ENCODE peak calls at places on chromosomes 7 and 10, in five cellular contexts. T is tibial artery; F is IMR-90; J is CD4-positive, CD25-positive, alpha-beta regulatory T cell; R is MM.1S. Z is an unnamed sample. For H3K4me1, the result is how much of the 10 kb centered on the place peaks cover.

GRCh38 chr7:151245360-151246160 is 2.9 kb downstream of the SMARCD3 start:
- DNase-seq in F (no peak), R (peak), T (no peak), J (peak), Z (peak)

GRCh38 chr10:31866118-31866670 is 62.4 kb downstream of the ARHGAP12 start:
- DNase-seq in T (no peak), R (peak), J (no peak), F (no peak), Z (no peak)

GRCh38 chr10:63421591-63421990 is 44.2 kb downstream of the JMJD1C start:
- DNase-seq in J (peak), T (no peak), F (no peak), R (peak), Z (no peak)

GRCh38 chr7:97064972-97065587 is 40.4 kb upstream of the DLX5 start:
- DNase-seq in J (peak), T (no peak), R (peak), F (peak), Z (no peak)

GRCh38 chr10:88932539-88933256 is 19.9 kb downstream of the ACTA2 start:
- DNase-seq in F (peak), T (peak), J (peak), R (peak), Z (peak)

GRCh38 chr7:2353650-2354172 is 916 bp upstream of the EIF3B start:
- DNase-seq in R (peak), F (peak), T (peak), J (no peak), Z (peak)

GRCh38 chr7:105224884-105225651 is 163.7 kb downstream of the SRPK2 start:
- DNase-seq in F (peak), R (peak), J (no peak), T (no peak), Z (no peak)

GRCh38 chr7:16592395-16592794 is 53.2 kb downstream of the ANKMY2 start:
- DNase-seq in T (no peak), F (peak), R (no peak), J (no peak), Z (no peak)

DNA sequence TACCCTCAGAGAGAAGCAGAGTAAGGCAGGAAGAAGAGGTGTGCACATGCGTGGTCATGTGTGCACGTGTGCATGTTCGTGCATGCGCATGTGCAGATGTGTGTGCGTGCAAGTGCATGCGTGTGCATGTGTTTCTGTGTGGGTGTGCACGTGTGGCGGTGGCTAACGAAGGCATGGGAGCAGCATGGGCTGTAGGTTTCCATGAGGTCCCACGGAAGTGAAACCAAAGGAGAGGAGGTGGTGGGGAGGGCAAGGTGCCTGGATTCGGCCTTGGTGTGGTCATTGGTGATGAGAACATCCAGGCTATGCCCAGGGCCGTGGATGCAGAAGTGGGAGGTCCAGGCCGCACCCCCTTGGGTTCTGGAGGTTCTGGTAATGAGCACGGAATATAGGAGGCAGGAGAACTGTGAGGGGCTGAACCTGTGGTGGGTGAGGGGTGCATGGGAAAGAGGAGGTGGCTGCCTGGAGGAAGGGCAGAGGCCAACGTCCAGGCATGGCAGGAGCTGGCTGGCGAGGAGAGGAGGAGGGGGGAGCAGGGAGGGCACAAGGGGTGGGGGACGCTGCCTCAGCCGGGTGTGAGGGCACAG is 2.4 kb upstream of the INPP5A start:
- DNase-seq in J (no peak), R (no peak), T (peak), F (no peak), Z (no peak)
- H3K4me3 ChIP-seq in J (no peak), R (no peak), T (no peak), F (no peak), Z (no peak)

GRCh38 chr10:12608761-12609160 is 259.4 kb downstream of the CAMK1D start:
- DNase-seq in R (no peak), T (no peak), F (no peak), J (no peak), Z (no peak)
- H3K4me1 ChIP-seq in R (under half), T (under half), F (under half), J (under half), Z (under half)

GRCh38 chr7:121529003-121529402 is 132.9 kb upstream of the FAM3C start:
- DNase-seq in T (no peak), F (no peak), J (no peak), R (no peak), Z (no peak)
- H3K27ac ChIP-seq in T (no peak), F (no peak), J (no peak), R (no peak), Z (no peak)

GRCh38 chr7:49773082-49773938 is at the start of gene VWC2:
- DNase-seq in R (peak), J (no peak), F (no peak), T (no peak), Z (no peak)

GRCh38 chr7:49775065-49775948 is 1.9 kb downstream of the VWC2 start:
- DNase-seq in F (no peak), R (no peak), J (no peak), T (no peak), Z (no peak)

GRCh38 chr7:49775949-49776443 is 2.6 kb downstream of the VWC2 start:
- DNase-seq in F (no peak), J (no peak), T (no peak), R (no peak), Z (no peak)

GRCh38 chr7:49774459-49775064 is 1.1 kb downstream of the VWC2 start:
- DNase-seq in R (no peak), T (no peak), F (no peak), J (no peak), Z (no peak)

DNA sequence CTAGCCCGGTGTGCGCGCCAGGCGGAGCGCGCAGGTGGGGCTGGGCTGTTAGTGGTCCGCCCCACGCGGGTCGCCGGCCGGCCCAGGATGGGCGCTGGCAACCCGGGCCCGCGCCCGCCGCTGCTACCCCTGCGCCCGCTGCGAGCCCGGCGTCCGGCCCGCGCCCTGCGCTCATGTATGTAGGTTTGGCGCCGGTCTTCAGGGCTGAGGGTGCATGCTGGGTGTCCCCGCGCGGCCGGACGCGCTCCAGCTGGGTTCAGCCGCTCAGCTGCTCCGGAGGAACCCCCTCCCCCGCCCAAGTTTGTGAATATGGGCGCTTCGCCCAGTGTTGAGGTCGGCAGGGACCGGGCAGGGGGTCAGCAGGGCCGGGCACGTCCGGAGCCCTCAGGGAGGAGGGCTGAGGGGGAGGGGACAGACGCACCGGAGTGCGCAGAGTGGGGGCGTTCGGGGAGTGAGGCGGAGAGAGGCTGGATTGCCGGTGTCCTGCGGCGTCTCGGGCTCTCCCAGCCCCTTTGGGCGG is 561 bp downstream of the VWC2 start:
- DNase-seq in R (no peak), J (no peak), T (no peak), F (no peak), Z (no peak)
- H3K4me3 ChIP-seq in R (peak), J (no peak), T (peak), F (no peak), Z (peak)

GRCh38 chr10:70494966-70495365 is 16.4 kb downstream of the PALD1 start:
- DNase-seq in T (no peak), J (no peak), R (peak), F (no peak), Z (no peak)
- H3K4me1 ChIP-seq in T (under half), J (under half), R (half or more), F (under half), Z (under half)

DNA sequence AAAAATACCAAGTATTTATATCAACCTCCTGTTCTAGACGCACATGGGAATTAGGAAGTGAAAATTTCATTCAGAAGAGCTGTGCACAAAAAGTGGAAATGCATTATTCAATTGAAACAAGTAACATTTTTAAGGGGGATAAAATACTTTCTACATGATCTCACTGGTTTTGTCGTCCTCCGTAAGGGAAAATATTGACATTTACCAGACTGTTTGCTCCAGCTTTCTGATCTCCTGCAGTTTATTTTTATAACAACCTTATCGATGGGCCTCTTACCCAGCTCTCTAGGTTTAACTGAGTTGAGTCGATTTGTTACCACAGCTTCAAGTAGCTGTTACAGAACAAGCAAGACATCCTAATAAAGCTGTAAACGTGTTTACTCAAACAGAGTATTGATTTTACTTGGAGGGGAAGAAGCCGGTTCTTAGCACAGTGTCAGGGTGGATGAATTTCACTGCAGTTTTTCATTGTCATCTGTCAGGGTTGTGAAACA is 142.7 kb upstream of the KAT6B start:
- DNase-seq in F (peak), T (no peak), R (no peak), J (no peak), Z (no peak)
- H3K27ac ChIP-seq in F (no peak), T (no peak), R (no peak), J (no peak), Z (no peak)

DNA sequence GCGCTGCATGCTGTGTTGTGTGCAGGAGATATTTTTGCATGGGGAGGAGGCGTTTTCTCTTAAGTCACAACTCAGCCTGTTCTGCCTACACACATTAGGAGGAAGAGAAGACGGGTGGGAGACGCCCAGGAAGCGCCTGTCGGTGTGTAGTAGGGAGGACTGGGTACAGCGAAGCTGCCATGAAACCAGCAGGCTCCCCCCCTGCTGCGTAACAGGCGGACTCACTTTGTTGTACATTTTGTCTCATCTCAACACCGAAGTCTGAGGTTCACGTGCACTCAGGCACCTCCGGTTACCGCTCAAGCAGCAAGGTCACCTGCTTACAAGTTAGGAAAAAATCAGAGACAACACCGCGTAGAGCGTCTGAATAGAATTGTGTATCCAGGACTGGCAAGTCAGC is 56.3 kb downstream of the CRTAC1 start:
- DNase-seq in R (no peak), F (no peak), J (no peak), T (no peak), Z (no peak)
- H3K4me3 ChIP-seq in R (no peak), F (no peak), J (no peak), T (no peak), Z (no peak)

DNA sequence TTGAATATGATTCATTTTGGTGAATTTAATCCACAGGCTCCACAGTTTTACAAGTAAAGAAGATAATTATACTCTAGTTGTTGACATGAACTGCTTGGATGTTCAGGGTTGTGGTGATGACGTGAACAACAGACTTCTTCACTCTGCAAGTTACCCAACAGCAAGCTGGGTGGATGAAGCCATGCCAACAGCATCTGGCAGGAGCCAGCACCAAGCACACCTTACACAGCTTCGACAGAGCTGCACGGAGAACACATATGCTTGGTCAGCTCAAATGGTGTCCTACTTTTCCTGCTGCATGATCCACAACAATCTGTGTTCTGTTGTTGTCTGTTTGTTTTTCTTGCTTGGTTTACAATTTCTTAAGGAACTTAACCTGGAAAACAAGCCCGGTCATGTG is 9.8 kb downstream of the NOD1 start:
- DNase-seq in F (peak), R (no peak), T (no peak), J (no peak), Z (peak)
- H3K4me1 ChIP-seq in F (under half), R (under half), T (under half), J (under half), Z (under half)

Z was measured in ascending aorta.